ENCODE peak calls at places on chromosome 1, in six cellular contexts. M is H9, C is IMR-90, D is neuronal stem cell, Z is mesenchymal stem cell, N is H1. K is an unnamed sample.

GRCh38 chr1:95640746-95641145 is 406.7 kb downstream of the RWDD3 start:
- DNase-seq in Z (no peak), N (no peak), D (no peak), M (no peak), C (no peak), K (no peak)

GRCh38 chr1:97841369-97841768 is 79.5 kb downstream of the DPYD start:
- DNase-seq in Z (no peak), N (no peak), C (no peak), M (no peak), D (no peak), K (no peak)

GRCh38 chr1:44849575-44850132 is 6.6 kb upstream of the PTCH2 start:
- DNase-seq in Z (peak; percentile 43), N (no peak), C (peak; percentile 42), M (no peak), D (no peak), K (no peak)

GRCh38 chr1:54854376-54855020 is 32.5 kb downstream of the DHCR24 start:
- DNase-seq in Z (no peak), C (peak; percentile 36), M (no peak), N (no peak), D (no peak), K (no peak)

GRCh38 chr1:223144431-223144830 is 1.4 kb upstream of the TLR5 start:
- DNase-seq in M (no peak), C (no peak), Z (no peak), N (no peak), D (no peak), K (no peak)

GRCh38 chr1:237851209-237851845 is 39.4 kb downstream of the ZP4 start:
- DNase-seq in N (peak; percentile 82), Z (peak; percentile 49), C (peak; percentile 35), M (peak; percentile 71), D (peak; percentile 56), K (peak; percentile 75)

GRCh38 chr1:60866251-60866650 is 216.1 kb upstream of the NFIA start:
- DNase-seq in N (no peak), Z (no peak), M (no peak), D (no peak), C (no peak), K (no peak)

GRCh38 chr1:226029568-226030225 is 30.6 kb upstream of the SDE2 start:
- DNase-seq in N (no peak), C (no peak), D (no peak), Z (no peak), M (no peak), K (no peak)

GRCh38 chr1:74422379-74423155 is 89.8 kb downstream of the LRRC53 start:
- DNase-seq in C (peak; percentile 76), D (no peak), M (no peak), N (no peak), Z (peak; percentile 2), K (no peak)

GRCh38 chr1:109466100-109466439 is 276 bp upstream of the SYPL2 start:
- DNase-seq in M (no peak), D (no peak), N (no peak), C (no peak), Z (no peak), K (no peak)
- H3K9ac ChIP-seq in M (peak overlapping the region; percentile 39), D (no peak overlapping the region), N (no peak overlapping the region), C (no peak overlapping the region), Z (peak overlapping the region; percentile 93), K (peak overlapping the region; percentile 31)

GRCh38 chr1:58596631-58597052 is 19.6 kb upstream of the TACSTD2 start:
- DNase-seq in M (no peak), C (no peak), D (no peak), Z (no peak), N (no peak), K (peak; percentile 23)
- H2BK15ac ChIP-seq in M (no peak overlapping the region), C (no peak overlapping the region), D (no peak overlapping the region), Z (no peak overlapping the region), N (no peak overlapping the region), K (no peak overlapping the region)

GRCh38 chr1:200558866-200559459 is 61.6 kb downstream of the KIF14 start:
- DNase-seq in M (no peak), Z (peak; percentile 64), C (peak; percentile 77), N (no peak), D (no peak), K (peak; percentile 52)

GRCh38 chr1:200564319-200564718 is 56.2 kb downstream of the KIF14 start:
- DNase-seq in D (no peak), C (no peak), M (no peak), Z (no peak), N (no peak), K (peak; percentile 19)

GRCh38 chr1:200556005-200556404 is 64.5 kb downstream of the KIF14 start:
- DNase-seq in Z (no peak), D (no peak), N (no peak), C (peak; percentile 13), M (no peak), K (peak; percentile 24)

GRCh38 chr1:200561856-200562214 is 58.7 kb downstream of the KIF14 start:
- DNase-seq in D (no peak), M (no peak), C (no peak), Z (no peak), N (no peak), K (no peak)
- H3K9ac ChIP-seq in D (no peak overlapping the region), M (no peak overlapping the region), C (no peak overlapping the region), Z (no peak overlapping the region), N (no peak overlapping the region), K (no peak overlapping the region)

GRCh38 chr1:90717665-90718410 is 736 bp upstream of the BARHL2 start:
- DNase-seq in C (peak; percentile 5), D (no peak), Z (peak; percentile 24), M (peak; percentile 86), N (peak; percentile 83), K (peak; percentile 73)
- H2BK15ac ChIP-seq in C (no peak overlapping the region), D (no peak overlapping the region), Z (no peak overlapping the region), M (no peak overlapping the region), N (no peak overlapping the region), K (no peak overlapping the region)

GRCh38 chr1:8873506-8874229 is 4.8 kb downstream of the ENO1 start:
- DNase-seq in D (no peak), N (peak; percentile 63), C (peak; percentile 98), M (peak; percentile 90), Z (peak; percentile 98), K (peak; percentile 98)
- H3K9ac ChIP-seq in D (no peak overlapping the region), N (no peak overlapping the region), C (no peak overlapping the region), M (no peak overlapping the region), Z (peak overlapping the region; percentile 48), K (peak overlapping the region; percentile 32)

GRCh38 chr1:173856903-173857302 is 10.9 kb downstream of the GAS5 start:
- DNase-seq in C (peak; percentile 44), D (no peak), M (no peak), Z (peak; percentile 46), N (no peak), K (no peak)
- H2BK15ac ChIP-seq in C (no peak overlapping the region), D (no peak overlapping the region), M (no peak overlapping the region), Z (no peak overlapping the region), N (no peak overlapping the region), K (no peak overlapping the region)

GRCh38 chr1:154943649-154944421 is 7.3 kb upstream of the PMVK start:
- DNase-seq in D (peak; percentile 44), C (peak; percentile 12), M (peak; percentile 60), Z (peak; percentile 51), N (peak; percentile 73), K (peak; percentile 61)
- H3K9ac ChIP-seq in D (no peak overlapping the region), C (no peak overlapping the region), M (no peak overlapping the region), Z (peak overlapping the region; percentile 38), N (no peak overlapping the region), K (no peak overlapping the region)